ENCODE peak calls at places on chromosome 19, in four cellular contexts. U, E, W and O are unnamed samples.

GRCh38 chr19:44694184-44694579 is 4.8 kb upstream of the CEACAM16 start:
- DNase-seq in E (no peak), W (no peak), U (no peak), O (no peak)

GRCh38 chr19:7337380-7338194 is 11.2 kb upstream of the ARHGEF18 start:
- DNase-seq in E (no peak), U (no peak), W (peak), O (peak)

GRCh38 chr19:13044160-13044853 is 49.0 kb downstream of the NFIX start:
- DNase-seq in U (no peak), E (no peak), W (no peak), O (no peak)

GRCh38 chr19:5927439-5927821 is 13.4 kb downstream of the CAPS start:
- DNase-seq in E (no peak), U (no peak), W (no peak), O (no peak)

GRCh38 chr19:13190781-13191540 is 40.8 kb downstream of the IER2 start:
- DNase-seq in E (peak), W (no peak), U (no peak), O (no peak)

GRCh38 chr19:41192574-41193419 is at the start of gene CYP2S1:
- DNase-seq in U (no peak), E (peak), W (no peak), O (no peak)

GRCh38 chr19:4547303-4548237 is 7.7 kb upstream of the LRG1 start:
- DNase-seq in U (no peak), E (no peak), W (no peak), O (no peak)

GRCh38 chr19:48330012-48330681 is 4.8 kb downstream of the EMP3 start:
- DNase-seq in W (peak), U (no peak), E (peak), O (peak)

GRCh38 chr19:18599485-18599884 is 7.1 kb downstream of the CRLF1 start:
- DNase-seq in U (no peak), W (no peak), E (no peak), O (no peak)

DNA sequence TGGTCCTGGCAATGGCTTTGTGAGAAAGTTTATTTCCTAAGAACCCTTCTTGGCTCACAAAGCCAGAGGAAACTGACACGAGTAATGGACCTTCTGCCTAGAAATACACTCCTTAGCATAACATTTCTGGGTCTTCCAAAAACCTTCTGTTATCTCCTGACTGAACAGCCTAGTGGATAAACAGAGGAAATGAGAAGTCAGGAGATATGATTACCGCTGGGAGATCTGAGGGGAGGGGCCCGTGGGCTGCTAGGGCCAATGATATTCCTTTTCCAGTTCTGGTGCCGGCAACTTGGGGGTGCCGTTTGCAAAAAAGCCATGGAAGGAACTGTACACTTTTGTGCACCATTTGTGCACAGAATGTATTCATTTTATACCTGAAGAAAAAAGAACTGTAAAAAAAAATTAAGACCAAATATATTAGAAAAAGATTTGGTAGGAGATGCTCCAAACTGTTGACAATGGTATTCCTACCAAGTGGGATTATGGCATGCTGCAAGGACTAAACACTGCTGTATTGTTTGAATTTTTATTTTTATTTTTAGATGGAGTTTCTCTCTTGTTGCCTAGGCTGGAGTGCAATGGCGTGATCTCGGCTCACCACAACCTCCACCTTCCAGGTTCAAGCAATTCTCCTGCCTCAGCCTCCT is 4.7 kb upstream of the SPC24 start:
- DNase-seq in W (no peak), U (no peak), E (no peak), O (no peak)
- TF ChIP-seq CTCF in W (no peak), U (no peak), E (no peak), O (no peak)

GRCh38 chr19:30085394-30085793 is 143.4 kb downstream of the URI1 start:
- DNase-seq in E (peak), U (no peak), W (no peak), O (no peak)
- TF ChIP-seq CTCF in E (no peak), U (no peak), W (no peak), O (no peak)

GRCh38 chr19:36939153-36939552 is 23.0 kb downstream of the ZNF568 start:
- DNase-seq in W (no peak), E (peak), U (no peak), O (no peak)
- TF ChIP-seq CTCF in W (no peak), E (peak), U (no peak), O (no peak)

DNA sequence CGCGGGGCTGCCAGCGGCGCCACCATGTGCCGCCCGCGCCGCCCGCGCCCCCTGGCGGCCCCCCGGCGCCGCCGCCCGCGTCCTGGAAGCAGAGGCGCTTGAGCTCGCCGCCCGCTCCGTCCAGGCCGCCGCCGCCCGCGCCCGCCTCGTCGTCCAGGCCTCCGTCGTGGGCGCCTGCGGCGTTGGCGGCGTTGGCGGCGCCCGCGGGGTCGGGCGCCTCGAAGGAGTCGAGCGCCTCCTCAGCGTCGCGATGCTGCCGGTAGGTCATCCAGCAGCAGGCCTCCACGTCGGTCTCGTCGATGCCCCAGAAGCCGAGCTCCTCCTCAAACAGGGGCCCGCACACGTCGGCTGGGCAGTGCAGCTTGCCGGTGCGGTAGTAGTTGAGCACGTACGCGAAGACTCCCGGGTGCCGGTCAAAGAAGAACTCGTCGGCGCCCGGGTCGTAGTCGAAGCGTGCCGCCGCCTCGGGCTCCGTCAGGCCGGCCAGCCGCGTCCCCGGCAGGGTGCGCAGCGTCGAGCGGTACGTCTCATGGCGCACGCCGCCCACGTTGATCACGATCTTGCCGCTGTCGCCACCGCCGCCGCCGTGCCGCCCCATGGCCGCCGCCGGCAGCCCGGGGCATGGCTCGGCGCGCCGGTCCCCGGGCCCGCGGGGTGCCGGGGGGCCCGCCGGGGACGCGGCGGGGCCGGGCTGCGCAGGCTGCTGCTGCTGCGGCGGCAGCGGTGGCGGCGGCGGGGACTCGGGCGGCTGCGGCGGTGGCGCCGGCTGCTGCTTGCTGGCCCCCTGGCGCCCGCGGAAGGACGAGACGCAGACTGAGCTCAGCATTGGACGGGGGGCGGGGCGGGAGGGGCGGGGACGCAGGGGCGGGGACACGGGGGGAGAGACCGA is 676 bp downstream of the KCNC3 start:
- DNase-seq in W (no peak), E (peak), U (peak), O (no peak)
- TF ChIP-seq CTCF in W (no peak), E (no peak), U (no peak), O (peak)

DNA sequence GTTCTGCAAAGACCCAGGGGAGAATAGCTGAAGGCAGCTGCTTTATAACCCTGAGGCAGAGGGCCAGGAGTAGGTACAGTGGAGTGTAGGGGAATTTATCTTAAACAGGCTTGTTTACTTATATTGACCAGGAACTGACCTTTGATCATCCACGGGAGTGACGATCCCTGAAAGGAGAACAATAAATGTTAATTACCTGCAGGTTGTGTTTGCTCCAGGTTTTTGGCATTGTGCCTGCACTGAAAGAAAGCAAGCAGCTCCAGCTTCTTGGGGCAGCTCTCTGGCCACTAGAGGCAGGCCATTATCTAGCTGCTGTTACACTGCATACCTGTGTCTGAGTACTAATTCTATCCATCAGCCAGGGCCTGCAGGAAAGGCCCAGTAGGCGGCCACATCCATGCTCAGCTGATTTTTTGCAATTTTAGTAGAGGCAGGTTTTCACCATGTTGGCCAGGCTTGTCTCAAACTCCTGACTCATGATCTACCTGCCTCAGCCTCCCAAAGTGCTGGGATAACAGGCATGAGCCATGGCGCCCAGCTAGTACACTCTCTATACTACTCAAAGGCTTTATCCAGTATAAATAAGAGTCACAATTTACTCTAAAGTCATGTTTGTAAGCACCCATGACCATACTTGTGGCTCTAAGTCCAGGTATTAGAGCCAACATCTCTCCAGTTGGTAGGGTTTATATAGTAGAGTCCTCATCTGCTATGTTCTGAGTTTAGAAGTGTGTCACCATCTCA is 8.5 kb upstream of the ZNF91 start:
- DNase-seq in E (no peak), U (no peak), W (no peak), O (no peak)
- TF ChIP-seq CTCF in E (no peak), U (no peak), W (no peak), O (no peak)

GRCh38 chr19:30696514-30696913 is 324.3 kb downstream of the ZNF536 start:
- DNase-seq in W (peak), E (peak), U (no peak), O (no peak)
- TF ChIP-seq CTCF in W (no peak), E (peak), U (no peak), O (no peak)

GRCh38 chr19:21915411-21915810 is 79.4 kb upstream of the ZNF43 start:
- DNase-seq in E (no peak), W (no peak), U (no peak), O (no peak)
- TF ChIP-seq CTCF in E (no peak), W (no peak), U (no peak), O (no peak)

GRCh38 chr19:30406220-30406944 is 34.2 kb downstream of the ZNF536 start:
- DNase-seq in U (peak), E (peak), W (peak), O (no peak)

GRCh38 chr19:30407310-30407709 is 35.1 kb downstream of the ZNF536 start:
- DNase-seq in W (peak), E (no peak), U (no peak), O (no peak)

GRCh38 chr19:30402790-30403189 is 30.6 kb downstream of the ZNF536 start:
- DNase-seq in W (peak), U (no peak), E (no peak), O (no peak)

GRCh38 chr19:30408734-30409301 is 36.6 kb downstream of the ZNF536 start:
- DNase-seq in W (no peak), E (no peak), U (no peak), O (no peak)

GRCh38 chr19:30403583-30403982 is 31.4 kb downstream of the ZNF536 start:
- DNase-seq in U (no peak), W (no peak), E (no peak), O (no peak)
- TF ChIP-seq CTCF in U (no peak), W (no peak), E (no peak), O (no peak)

GRCh38 chr19:8988204-8988603 is 22.0 kb downstream of the MUC16 start:
- DNase-seq in E (no peak), U (no peak), W (no peak), O (no peak)
- TF ChIP-seq CTCF in E (no peak), U (no peak), W (no peak), O (peak)

GRCh38 chr19:39409207-39409885 is 2.7 kb downstream of the ZFP36 start:
- DNase-seq in U (peak), E (peak), W (peak), O (peak)

GRCh38 chr19:39410620-39411005 is 1.9 kb upstream of the PLEKHG2 start:
- DNase-seq in U (no peak), W (no peak), E (no peak), O (no peak)

GRCh38 chr19:39408392-39409206 is 2.0 kb downstream of the ZFP36 start:
- DNase-seq in U (peak), E (no peak), W (no peak), O (no peak)

GRCh38 chr19:39411006-39411831 is 1.2 kb upstream of the PLEKHG2 start:
- DNase-seq in E (no peak), W (peak), U (peak), O (peak)

GRCh38 chr19:39409886-39410619 is 2.4 kb upstream of the PLEKHG2 start:
- DNase-seq in U (peak), W (peak), E (peak), O (peak)
- TF ChIP-seq CTCF in U (peak), W (no peak), E (peak), O (no peak)